ENCODE peak calls at places on chromosomes 7 and 10, in five cellular contexts. T, N, Q, X and H are unnamed samples.

GRCh38 chr10:63477927-63478326 is 12.2 kb upstream of the JMJD1C start:
- DNase-seq in T (no peak), N (no peak), Q (no peak), X (no peak), H (no peak)

GRCh38 chr7:44845476-44845875 is 2.4 kb downstream of the H2AZ2 start:
- DNase-seq in T (no peak), N (no peak), Q (no peak), X (no peak), H (no peak)

GRCh38 chr7:121045090-121045489 is 56.6 kb downstream of the CPED1 start:
- DNase-seq in T (no peak), N (no peak), Q (no peak), X (no peak), H (no peak)

GRCh38 chr7:105268511-105269392 is 120.0 kb downstream of the SRPK2 start:
- DNase-seq in T (peak), N (peak), Q (peak), X (peak), H (peak)

GRCh38 chr7:65307651-65308299 is 65.9 kb upstream of the ZNF92 start:
- DNase-seq in T (peak), N (peak), Q (peak), X (peak), H (peak)

GRCh38 chr7:100475549-100475948 is 3.5 kb downstream of the TSC22D4 start:
- DNase-seq in T (no peak), N (no peak), Q (no peak), X (no peak), H (no peak)

GRCh38 chr7:706721-707120 is 19.8 kb upstream of the DNAAF5 start:
- DNase-seq in T (no peak), N (no peak), Q (no peak), X (no peak), H (no peak)

GRCh38 chr10:69963835-69964710 is 88.6 kb upstream of the MACROH2A2 start:
- DNase-seq in T (no peak), N (no peak), Q (no peak), X (no peak), H (no peak)

GRCh38 chr7:128876978-128877755 is 14.5 kb downstream of the ATP6V1F start:
- DNase-seq in T (no peak), N (no peak), Q (no peak), X (no peak), H (no peak)

GRCh38 chr7:5492249-5493020 is 68.8 kb upstream of the TNRC18 start:
- DNase-seq in T (no peak), N (no peak), Q (no peak), X (no peak), H (no peak)

GRCh38 chr7:37690206-37690605 is 6.6 kb downstream of the GPR141 start:
- DNase-seq in T (no peak), N (no peak), Q (no peak), X (no peak), H (no peak)

GRCh38 chr10:94108200-94108599 is 114.5 kb downstream of the PLCE1 start:
- DNase-seq in T (peak), N (peak), Q (no peak), X (peak), H (peak)

GRCh38 chr7:272108-272615 is 17.8 kb upstream of the FOXL3 start:
- DNase-seq in T (no peak), N (no peak), Q (no peak), X (no peak), H (no peak)

GRCh38 chr10:28878236-28878970 is 201.1 kb downstream of the BAMBI start:
- DNase-seq in T (no peak), N (peak), Q (no peak), X (no peak), H (no peak)

GRCh38 chr10:70283445-70284399 is at the start of gene NPFFR1:
- DNase-seq in T (no peak), N (no peak), Q (no peak), X (no peak), H (no peak)

DNA sequence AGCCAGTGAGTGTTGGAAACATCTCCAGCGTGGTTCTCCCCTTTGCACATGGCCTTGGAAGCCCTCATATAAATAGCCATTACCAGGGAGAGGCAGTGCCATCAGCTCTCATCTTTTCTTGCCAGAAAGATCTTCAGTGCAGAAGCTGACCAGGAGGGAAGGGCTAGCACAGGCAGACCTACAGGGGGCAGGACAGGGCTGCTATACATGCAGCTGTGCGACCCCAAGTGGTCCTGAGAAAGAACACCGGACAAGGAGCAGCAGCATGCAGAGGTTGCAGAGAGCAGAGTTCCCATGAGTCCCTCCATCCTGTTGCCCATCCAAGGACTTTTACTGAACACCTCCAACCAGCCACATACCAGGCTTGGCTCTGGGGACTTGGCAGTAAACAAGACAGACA is 17.1 kb downstream of the GRID1 start:
- DNase-seq in T (no peak), N (no peak), Q (peak), X (no peak), H (peak)
- TF ChIP-seq CTCF in T (no peak), N (no peak), Q (peak), X (peak), H (peak)

GRCh38 chr7:55534916-55535636 is 37.2 kb downstream of the VOPP1 start:
- DNase-seq in T (no peak), N (no peak), Q (peak), X (no peak), H (no peak)
- H3K4me3 ChIP-seq in T (no peak), N (no peak), Q (no peak), X (no peak), H (no peak)

DNA sequence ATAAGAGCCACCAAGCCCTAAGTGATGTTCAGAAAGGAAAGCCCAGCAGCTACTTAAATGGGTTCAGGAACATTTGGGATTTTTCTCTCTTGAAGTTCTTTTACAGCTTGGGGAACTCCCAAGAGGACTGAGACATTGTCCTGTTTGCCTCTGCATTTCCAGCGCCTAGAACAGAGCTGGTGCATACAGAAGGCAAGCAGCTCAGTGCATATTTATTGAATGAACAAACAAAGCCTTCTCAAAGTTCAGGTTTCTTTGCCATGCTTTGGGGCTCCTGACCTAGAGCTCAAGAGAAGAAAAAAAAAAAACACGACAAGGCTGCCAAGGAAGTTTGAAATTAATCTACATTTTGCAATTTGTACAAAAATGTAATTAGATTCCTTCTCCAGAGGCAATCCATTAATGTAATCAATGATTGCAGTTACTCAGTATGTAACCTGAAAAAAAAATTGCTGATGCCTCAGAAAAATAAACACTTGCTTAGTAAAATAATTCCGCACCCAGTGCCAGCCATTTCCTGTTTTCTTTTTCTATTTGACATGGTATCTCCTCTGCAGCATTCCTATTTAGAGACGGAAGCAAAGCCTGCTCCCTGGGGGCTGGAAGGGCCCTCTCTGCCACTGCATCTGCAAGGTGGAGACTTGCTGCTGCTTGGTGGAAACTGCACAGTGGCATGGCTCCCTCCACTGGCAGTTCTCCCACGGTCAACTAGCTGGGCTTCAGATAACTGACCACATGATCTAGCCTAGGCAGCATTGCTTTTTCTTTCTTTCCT is 157.3 kb downstream of the TMEM178B start:
- DNase-seq in T (peak), N (peak), Q (peak), X (peak), H (peak)
- TF ChIP-seq CTCF in T (peak), N (peak), Q (peak), X (peak), H (no peak)

GRCh38 chr10:50595785-50596184 is 28.0 kb downstream of the SGMS1 start:
- DNase-seq in T (no peak), N (no peak), Q (no peak), X (no peak), H (no peak)

GRCh38 chr10:50592961-50593418 is 30.8 kb downstream of the SGMS1 start:
- DNase-seq in T (peak), N (peak), Q (no peak), X (peak), H (no peak)

GRCh38 chr10:50593523-50593922 is 30.2 kb downstream of the SGMS1 start:
- DNase-seq in T (peak), N (peak), Q (no peak), X (peak), H (peak)

GRCh38 chr10:50596456-50596855 is 27.3 kb downstream of the SGMS1 start:
- DNase-seq in T (no peak), N (no peak), Q (no peak), X (peak), H (no peak)

GRCh38 chr10:50594012-50594411 is 29.7 kb downstream of the SGMS1 start:
- DNase-seq in T (peak), N (peak), Q (no peak), X (peak), H (peak)
- H3K4me3 ChIP-seq in T (no peak), N (no peak), Q (no peak), X (no peak), H (no peak)